ENCODE peak calls at places on chromosomes 12 and 14, in eight cellular contexts. One of them, this sample, is unnamed.

GRCh38 chr14:105503918-105504692 is 13.1 kb downstream of the TEDC1 start:
- DNase-seq in stomach: no peak
- DNase-seq in A549: peak
- DNase-seq in ovary: no peak
- DNase-seq in HepG2: no peak
- DNase-seq in sigmoid colon: peak
- DNase-seq in esophagus muscularis mucosa: no peak
- DNase-seq in tibial nerve: no peak
- DNase-seq in this sample: no peak

GRCh38 chr12:125651625-125652024 is 586.4 kb downstream of the AACS start:
- DNase-seq in HepG2: no peak
- DNase-seq in esophagus muscularis mucosa: no peak
- DNase-seq in tibial nerve: no peak
- DNase-seq in stomach: no peak
- DNase-seq in ovary: no peak
- DNase-seq in sigmoid colon: no peak
- DNase-seq in A549: no peak
- DNase-seq in this sample: no peak

GRCh38 chr12:38384816-38385491 is 68.4 kb downstream of the ALG10B start:
- DNase-seq in sigmoid colon: no peak
- DNase-seq in ovary: no peak
- DNase-seq in HepG2: peak
- DNase-seq in stomach: no peak
- DNase-seq in A549: peak
- DNase-seq in esophagus muscularis mucosa: no peak
- DNase-seq in tibial nerve: no peak
- DNase-seq in this sample: no peak

GRCh38 chr12:2615665-2616387 is 178.9 kb upstream of the FKBP4 start:
- DNase-seq in ovary: no peak
- DNase-seq in esophagus muscularis mucosa: no peak
- DNase-seq in stomach: no peak
- DNase-seq in HepG2: no peak
- DNase-seq in sigmoid colon: no peak
- DNase-seq in A549: no peak
- DNase-seq in tibial nerve: no peak
- DNase-seq in this sample: no peak

GRCh38 chr12:42666671-42667243 is 77.2 kb upstream of the PRICKLE1 start:
- DNase-seq in stomach: peak
- DNase-seq in esophagus muscularis mucosa: no peak
- DNase-seq in tibial nerve: no peak
- DNase-seq in sigmoid colon: no peak
- DNase-seq in HepG2: no peak
- DNase-seq in A549: peak
- DNase-seq in ovary: no peak
- DNase-seq in this sample: no peak

GRCh38 chr14:98189521-98189920 is 1082.5 kb downstream of the BCL11B start:
- DNase-seq in stomach: no peak
- DNase-seq in esophagus muscularis mucosa: no peak
- DNase-seq in sigmoid colon: no peak
- DNase-seq in tibial nerve: no peak
- DNase-seq in A549: no peak
- DNase-seq in ovary: no peak
- DNase-seq in HepG2: no peak
- DNase-seq in this sample: no peak

GRCh38 chr14:55739967-55740707 is 160.1 kb downstream of the KTN1 start:
- DNase-seq in ovary: no peak
- DNase-seq in HepG2: no peak
- DNase-seq in A549: no peak
- DNase-seq in sigmoid colon: no peak
- DNase-seq in tibial nerve: peak
- DNase-seq in stomach: no peak
- DNase-seq in esophagus muscularis mucosa: no peak
- DNase-seq in this sample: no peak

GRCh38 chr12:60172696-60173095 is 576.9 kb downstream of the SLC16A7 start:
- DNase-seq in esophagus muscularis mucosa: no peak
- DNase-seq in tibial nerve: no peak
- DNase-seq in HepG2: no peak
- DNase-seq in stomach: no peak
- DNase-seq in ovary: no peak
- DNase-seq in A549: no peak
- DNase-seq in sigmoid colon: no peak
- DNase-seq in this sample: no peak

GRCh38 chr12:32444895-32445294 is 45.5 kb downstream of the FGD4 start:
- DNase-seq in sigmoid colon: no peak
- DNase-seq in A549: peak
- DNase-seq in tibial nerve: no peak
- DNase-seq in stomach: no peak
- DNase-seq in HepG2: peak
- DNase-seq in ovary: no peak
- DNase-seq in esophagus muscularis mucosa: no peak
- DNase-seq in this sample: no peak

DNA sequence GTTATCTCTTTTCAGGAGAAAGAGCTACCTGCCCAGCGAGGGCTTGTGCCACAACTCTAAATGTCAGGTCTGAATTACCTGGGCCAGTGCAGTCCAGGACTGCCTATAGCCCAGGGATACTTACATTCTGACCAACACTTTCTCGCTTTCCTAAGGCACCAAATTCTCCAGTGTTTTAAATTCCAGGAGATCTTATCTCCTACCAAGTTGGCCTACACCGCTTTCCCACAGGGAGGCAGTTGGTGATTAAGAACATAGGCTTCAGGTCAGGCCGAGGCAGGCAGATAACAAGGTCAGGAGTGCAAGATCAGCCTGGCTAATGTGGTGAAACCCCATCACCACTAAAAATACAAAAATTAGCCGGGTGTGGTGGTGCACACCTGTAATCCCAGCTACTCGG is 41.1 kb downstream of the RPS29 start:
- DNase-seq in ovary: no peak
- DNase-seq in A549: no peak
- DNase-seq in esophagus muscularis mucosa: no peak
- DNase-seq in tibial nerve: no peak
- DNase-seq in stomach: no peak
- DNase-seq in HepG2: no peak
- DNase-seq in sigmoid colon: no peak
- DNase-seq in this sample: no peak
- TF ChIP-seq EP300 in ovary: no peak
- TF ChIP-seq EP300 in A549: no peak
- TF ChIP-seq EP300 in esophagus muscularis mucosa: no peak
- TF ChIP-seq EP300 in tibial nerve: no peak
- TF ChIP-seq EP300 in stomach: no peak
- TF ChIP-seq EP300 in HepG2: no peak
- TF ChIP-seq EP300 in sigmoid colon: no peak
- TF ChIP-seq EP300 in this sample: no peak

GRCh38 chr12:44509471-44509870 is 366.6 kb downstream of the NELL2 start:
- DNase-seq in esophagus muscularis mucosa: no peak
- DNase-seq in stomach: no peak
- DNase-seq in ovary: no peak
- DNase-seq in A549: no peak
- DNase-seq in sigmoid colon: no peak
- DNase-seq in tibial nerve: no peak
- DNase-seq in HepG2: no peak
- DNase-seq in this sample: no peak
- TF ChIP-seq EP300 in esophagus muscularis mucosa: no peak
- TF ChIP-seq EP300 in stomach: no peak
- TF ChIP-seq EP300 in ovary: no peak
- TF ChIP-seq EP300 in A549: no peak
- TF ChIP-seq EP300 in sigmoid colon: no peak
- TF ChIP-seq EP300 in tibial nerve: no peak
- TF ChIP-seq EP300 in HepG2: no peak
- TF ChIP-seq EP300 in this sample: no peak

DNA sequence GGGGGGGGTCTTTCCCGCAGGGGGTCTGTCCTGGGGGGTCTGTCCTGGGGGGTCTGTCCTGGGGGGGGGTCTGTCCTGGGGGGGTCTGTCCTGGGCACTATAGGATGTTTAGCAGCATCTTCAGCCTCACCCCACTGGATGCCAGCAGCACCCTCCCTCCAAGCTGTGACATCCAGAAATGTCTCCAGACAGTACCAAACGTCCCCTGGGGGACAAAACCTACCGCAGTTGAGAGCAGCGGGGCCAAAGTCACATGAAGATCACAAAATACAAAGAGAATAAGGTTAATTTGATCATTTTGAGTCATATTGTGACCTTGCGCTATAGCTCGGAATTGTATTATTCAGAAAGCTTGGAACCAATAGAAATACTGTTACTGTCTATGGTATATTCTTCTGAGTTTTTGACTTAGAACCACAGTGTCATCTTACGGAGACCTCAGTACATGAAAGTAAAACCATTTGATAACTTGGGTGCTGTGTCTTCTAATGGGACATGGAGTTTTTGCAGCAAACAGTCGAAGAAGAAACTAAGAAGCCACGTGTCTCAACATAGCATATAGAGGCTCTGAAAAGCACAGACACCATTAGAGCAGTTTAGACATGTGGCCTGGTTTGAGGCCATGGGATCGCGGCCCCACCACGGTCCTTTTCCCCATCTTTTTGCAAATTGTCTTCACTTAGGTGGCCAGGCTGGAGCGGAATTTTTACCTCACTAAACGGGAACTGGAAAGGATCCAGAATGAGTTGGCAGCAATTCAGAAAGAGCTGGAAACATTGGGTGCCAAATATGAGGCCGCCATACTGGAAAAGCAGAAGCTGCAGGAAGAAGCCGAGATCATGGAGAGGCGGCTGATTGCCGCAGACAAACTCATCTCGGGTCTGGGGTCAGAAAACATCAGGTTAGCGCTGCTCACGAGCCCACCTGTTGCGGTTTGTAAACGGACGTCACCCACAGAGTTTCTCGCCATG is 59.9 kb downstream of the CCDC92 start:
- DNase-seq in HepG2: peak
- DNase-seq in A549: peak
- DNase-seq in stomach: no peak
- DNase-seq in tibial nerve: no peak
- DNase-seq in esophagus muscularis mucosa: no peak
- DNase-seq in ovary: no peak
- DNase-seq in sigmoid colon: no peak
- DNase-seq in this sample: no peak
- TF ChIP-seq EP300 in HepG2: no peak
- TF ChIP-seq EP300 in A549: no peak
- TF ChIP-seq EP300 in stomach: no peak
- TF ChIP-seq EP300 in tibial nerve: no peak
- TF ChIP-seq EP300 in esophagus muscularis mucosa: no peak
- TF ChIP-seq EP300 in ovary: no peak
- TF ChIP-seq EP300 in sigmoid colon: no peak
- TF ChIP-seq EP300 in this sample: no peak

GRCh38 chr12:106767206-106767605 is 7.3 kb upstream of the RIC8B start:
- DNase-seq in esophagus muscularis mucosa: no peak
- DNase-seq in HepG2: no peak
- DNase-seq in A549: no peak
- DNase-seq in ovary: no peak
- DNase-seq in sigmoid colon: no peak
- DNase-seq in tibial nerve: no peak
- DNase-seq in stomach: no peak
- DNase-seq in this sample: no peak

GRCh38 chr12:106769546-106769945 is 4.9 kb upstream of the RIC8B start:
- DNase-seq in ovary: no peak
- DNase-seq in tibial nerve: no peak
- DNase-seq in HepG2: no peak
- DNase-seq in sigmoid colon: no peak
- DNase-seq in A549: peak
- DNase-seq in esophagus muscularis mucosa: peak
- DNase-seq in stomach: no peak
- DNase-seq in this sample: no peak

GRCh38 chr12:106766393-106766826 is 8.1 kb upstream of the RIC8B start:
- DNase-seq in esophagus muscularis mucosa: no peak
- DNase-seq in stomach: peak
- DNase-seq in tibial nerve: peak
- DNase-seq in ovary: peak
- DNase-seq in sigmoid colon: no peak
- DNase-seq in A549: no peak
- DNase-seq in HepG2: no peak
- DNase-seq in this sample: no peak

GRCh38 chr12:106769078-106769477 is 5.4 kb upstream of the RIC8B start:
- DNase-seq in esophagus muscularis mucosa: no peak
- DNase-seq in ovary: no peak
- DNase-seq in HepG2: peak
- DNase-seq in sigmoid colon: no peak
- DNase-seq in stomach: no peak
- DNase-seq in tibial nerve: no peak
- DNase-seq in A549: peak
- DNase-seq in this sample: no peak

GRCh38 chr12:106767954-106768501 is 6.5 kb upstream of the RIC8B start:
- DNase-seq in HepG2: no peak
- DNase-seq in tibial nerve: no peak
- DNase-seq in stomach: no peak
- DNase-seq in ovary: no peak
- DNase-seq in sigmoid colon: no peak
- DNase-seq in esophagus muscularis mucosa: no peak
- DNase-seq in A549: peak
- DNase-seq in this sample: no peak
- TF ChIP-seq EP300 in HepG2: no peak
- TF ChIP-seq EP300 in tibial nerve: no peak
- TF ChIP-seq EP300 in stomach: no peak
- TF ChIP-seq EP300 in ovary: no peak
- TF ChIP-seq EP300 in sigmoid colon: no peak
- TF ChIP-seq EP300 in esophagus muscularis mucosa: no peak
- TF ChIP-seq EP300 in A549: peak
- TF ChIP-seq EP300 in this sample: no peak

DNA sequence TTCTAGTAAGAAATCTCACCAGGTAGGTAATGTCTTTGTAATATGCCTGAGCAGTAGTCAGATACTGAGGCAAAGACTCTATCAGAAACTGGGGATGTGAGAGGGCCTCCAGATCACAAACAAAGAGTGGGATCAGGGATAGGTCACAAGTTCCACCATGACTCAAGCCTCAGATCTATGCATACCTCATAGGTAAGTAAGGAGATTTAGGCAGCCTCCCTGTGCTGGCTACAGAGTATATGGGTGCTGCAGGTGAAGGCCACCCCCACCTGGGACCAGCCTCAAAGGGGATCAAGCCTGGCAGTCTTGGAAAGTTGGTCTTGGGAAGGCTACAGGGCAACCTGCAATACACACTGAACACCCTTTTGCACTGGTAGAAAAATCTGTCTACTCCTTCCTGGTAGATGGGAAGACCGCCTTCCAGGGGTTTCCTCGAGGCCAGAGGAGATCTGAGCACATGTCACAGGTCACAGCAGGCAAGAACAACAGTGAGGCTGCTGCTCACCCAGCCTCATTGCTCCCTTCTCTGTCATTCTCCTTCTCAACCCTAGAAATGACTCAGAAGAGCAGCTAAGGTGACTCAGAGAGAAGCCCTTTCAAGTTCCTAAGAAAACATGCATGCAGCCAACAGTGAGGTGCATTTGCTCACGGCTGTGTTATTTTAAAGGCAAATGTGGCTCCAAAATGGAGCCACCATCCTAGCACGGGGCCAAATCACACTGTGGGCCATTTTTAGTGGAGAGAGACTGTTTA is 143.4 kb upstream of the CDKN3 start:
- DNase-seq in ovary: no peak
- DNase-seq in esophagus muscularis mucosa: no peak
- DNase-seq in sigmoid colon: no peak
- DNase-seq in HepG2: peak
- DNase-seq in tibial nerve: no peak
- DNase-seq in A549: peak
- DNase-seq in stomach: no peak
- DNase-seq in this sample: no peak
- TF ChIP-seq EP300 in ovary: no peak
- TF ChIP-seq EP300 in esophagus muscularis mucosa: no peak
- TF ChIP-seq EP300 in sigmoid colon: no peak
- TF ChIP-seq EP300 in HepG2: no peak
- TF ChIP-seq EP300 in tibial nerve: no peak
- TF ChIP-seq EP300 in A549: no peak
- TF ChIP-seq EP300 in stomach: no peak
- TF ChIP-seq EP300 in this sample: no peak